ENCODE peak calls at places on chromosomes 11 and 22, in ten cellular contexts. G is tibial artery, H is endothelial cell, R is neural crest cell, P is brain microvascular endothelial cell, O is cardiac fibroblast, X is suprapubic skin, F is hepatocyte, K is HFFc6, W is body of pancreas. Y is an unnamed sample.

GRCh38 chr11:69368119-69368880 is 74.3 kb downstream of the MYEOV start:
- DNase-seq in G (no peak), H (peak), R (no peak), P (no peak), O (no peak), X (peak), F (no peak), K (no peak), W (no peak), Y (no peak)

GRCh38 chr11:8018742-8019631 is 31.9 kb downstream of the EIF3F start:
- DNase-seq in G (peak), H (peak), R (peak), P (peak), O (peak), X (peak), F (peak), K (peak), W (peak), Y (peak)

GRCh38 chr11:57425565-57426438 is 1.1 kb downstream of the SLC43A3 start:
- DNase-seq in G (peak), H (no peak), R (no peak), P (no peak), O (peak), X (peak), F (peak), K (no peak), W (peak), Y (no peak)

GRCh38 chr11:79321282-79321681 is 119.5 kb downstream of the TENM4 start:
- DNase-seq in G (no peak), H (no peak), R (no peak), P (no peak), O (peak), X (no peak), F (no peak), K (no peak), W (no peak), Y (no peak)

GRCh38 chr11:16262645-16262955 is 93.7 kb downstream of the SOX6 start:
- DNase-seq in G (no peak), H (no peak), R (no peak), P (no peak), O (no peak), X (no peak), F (no peak), K (no peak), W (no peak), Y (no peak)

GRCh38 chr11:121420398-121420797 is 31.7 kb upstream of the SORL1 start:
- DNase-seq in G (no peak), H (no peak), R (no peak), P (no peak), O (no peak), X (no peak), F (no peak), K (no peak), W (no peak), Y (no peak)

GRCh38 chr11:28146123-28146751 is 38.0 kb downstream of the METTL15 start:
- DNase-seq in G (no peak), H (no peak), R (no peak), P (peak), O (peak), X (no peak), F (peak), K (peak), W (peak), Y (no peak)

GRCh38 chr11:2862395-2862949 is 23.1 kb downstream of the CDKN1C start:
- DNase-seq in G (no peak), H (no peak), R (peak), P (no peak), O (no peak), X (no peak), F (no peak), K (no peak), W (no peak), Y (no peak)

GRCh38 chr11:57460017-57460755 is at the start of gene RTN4RL2:
- DNase-seq in G (peak), H (peak), R (peak), P (peak), O (peak), X (no peak), F (peak), K (no peak), W (peak), Y (no peak)

GRCh38 chr22:30635273-30636225 is at the start of gene SLC35E4:
- DNase-seq in G (peak), H (peak), R (peak), P (peak), O (peak), X (peak), F (peak), K (peak), W (peak), Y (peak)

GRCh38 chr11:122645847-122646246 is 9.7 kb upstream of the UBASH3B start:
- DNase-seq in G (no peak), H (no peak), R (no peak), P (no peak), O (no peak), X (no peak), F (no peak), K (no peak), W (no peak), Y (no peak)

GRCh38 chr22:46758098-46758497 is 4.4 kb upstream of the TBC1D22A start:
- DNase-seq in G (no peak), H (no peak), R (no peak), P (no peak), O (no peak), X (no peak), F (no peak), K (no peak), W (no peak), Y (no peak)

GRCh38 chr11:67996622-67997459 is 7.1 kb downstream of the UNC93B1 start:
- DNase-seq in G (peak), H (peak), R (peak), P (peak), O (peak), X (peak), F (peak), K (no peak), W (peak), Y (no peak)

GRCh38 chr11:73542175-73542574 is 55.7 kb downstream of the FAM168A start:
- DNase-seq in G (no peak), H (no peak), R (no peak), P (no peak), O (no peak), X (no peak), F (no peak), K (no peak), W (no peak), Y (no peak)

GRCh38 chr22:43481528-43482309 is 69.9 kb downstream of the MPPED1 start:
- DNase-seq in G (no peak), H (peak), R (no peak), P (no peak), O (no peak), X (no peak), F (no peak), K (no peak), W (no peak), Y (no peak)
- TF ChIP-seq CTCF in G (no peak), H (no peak), R (peak), P (no peak), O (no peak), X (no peak), F (no peak), K (no peak), W (peak), Y (no peak)

DNA sequence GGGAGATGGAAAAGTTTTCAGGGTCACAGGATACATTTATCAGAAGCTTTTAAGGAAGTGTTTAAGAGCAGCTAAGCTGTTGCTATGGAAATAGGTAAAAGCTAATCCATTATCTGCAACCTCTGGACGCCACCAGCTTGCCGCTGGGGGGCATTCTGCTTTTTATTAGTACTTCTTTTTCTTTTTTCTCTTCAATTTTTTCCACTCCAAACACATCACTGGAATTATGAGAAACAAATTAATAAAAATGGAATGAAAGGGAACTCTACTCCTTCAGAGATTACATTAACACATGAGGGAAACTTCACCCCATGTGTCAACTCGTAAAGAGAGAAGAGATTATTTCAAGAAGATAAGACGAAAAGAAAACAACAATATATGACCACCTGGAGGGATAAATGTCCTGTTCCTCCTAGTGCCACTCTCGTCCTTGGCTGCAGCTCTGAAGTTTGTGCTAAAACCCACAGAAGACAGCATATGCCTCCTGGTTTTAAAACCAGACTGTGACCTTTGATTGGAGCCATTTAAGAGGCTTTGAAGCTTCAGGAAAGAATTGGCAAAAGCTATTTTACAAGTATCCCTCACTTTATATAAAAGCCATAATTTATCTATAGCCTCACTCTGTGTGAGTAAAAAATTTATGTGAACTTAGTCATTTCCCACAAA is 972.8 kb downstream of the OPCML start:
- DNase-seq in G (no peak), H (no peak), R (no peak), P (no peak), O (peak), X (no peak), F (no peak), K (peak), W (no peak), Y (no peak)
- TF ChIP-seq CTCF in G (no peak), H (no peak), R (peak), P (peak), O (no peak), X (no peak), F (no peak), K (peak), W (no peak), Y (no peak)

GRCh38 chr11:75204012-75204674 is 36.4 kb upstream of the TPBGL start:
- DNase-seq in G (no peak), H (no peak), R (no peak), P (no peak), O (no peak), X (no peak), F (peak), K (no peak), W (no peak), Y (no peak)

GRCh38 chr11:75202195-75202594 is 38.4 kb upstream of the TPBGL start:
- DNase-seq in G (no peak), H (no peak), R (no peak), P (no peak), O (no peak), X (no peak), F (no peak), K (no peak), W (no peak), Y (no peak)

GRCh38 chr11:75203641-75204011 is 36.9 kb upstream of the TPBGL start:
- DNase-seq in G (no peak), H (no peak), R (no peak), P (no peak), O (no peak), X (no peak), F (no peak), K (no peak), W (no peak), Y (no peak)

GRCh38 chr11:75203138-75203537 is 37.4 kb upstream of the TPBGL start:
- DNase-seq in G (no peak), H (no peak), R (no peak), P (no peak), O (no peak), X (no peak), F (no peak), K (no peak), W (no peak), Y (no peak)

GRCh38 chr11:75204685-75205667 is 35.6 kb upstream of the TPBGL start:
- DNase-seq in G (peak), H (peak), R (peak), P (peak), O (peak), X (peak), F (peak), K (peak), W (peak), Y (peak)
- TF ChIP-seq CTCF in G (peak), H (peak), R (peak), P (peak), O (peak), X (peak), F (peak), K (peak), W (peak), Y (peak)

DNA sequence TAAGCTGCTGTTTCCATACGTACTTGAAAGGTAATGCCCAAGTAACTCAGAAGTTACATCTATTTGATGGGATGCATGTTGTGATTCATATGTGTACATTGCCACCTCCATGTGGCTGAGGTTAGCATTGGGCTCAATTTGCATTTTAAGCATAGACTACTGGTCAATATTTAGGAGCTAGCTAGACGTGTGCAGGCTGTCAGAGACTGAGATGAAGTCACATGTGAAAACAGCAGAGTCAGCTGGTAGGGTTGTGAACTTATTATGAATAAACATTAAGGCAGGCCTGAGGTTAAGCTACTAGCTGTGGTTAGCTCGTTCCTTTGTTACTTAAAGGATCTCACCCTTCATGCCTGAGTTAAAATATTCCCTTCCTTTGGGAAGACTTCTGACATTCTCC is 114.5 kb upstream of the MTNR1B start:
- DNase-seq in G (no peak), H (no peak), R (no peak), P (no peak), O (no peak), X (no peak), F (no peak), K (no peak), W (no peak), Y (no peak)
- TF ChIP-seq CTCF in G (no peak), H (no peak), R (no peak), P (no peak), O (no peak), X (no peak), F (no peak), K (no peak), W (no peak), Y (no peak)

GRCh38 chr11:17561111-17561415 is 14.0 kb downstream of the OTOG start:
- DNase-seq in G (no peak), H (no peak), R (no peak), P (no peak), O (no peak), X (no peak), F (no peak), K (no peak), W (no peak), Y (no peak)

GRCh38 chr11:17564687-17565042 is 17.6 kb downstream of the OTOG start:
- DNase-seq in G (no peak), H (no peak), R (no peak), P (no peak), O (peak), X (no peak), F (no peak), K (no peak), W (no peak), Y (no peak)

GRCh38 chr11:17561466-17562001 is 14.5 kb downstream of the OTOG start:
- DNase-seq in G (no peak), H (no peak), R (no peak), P (no peak), O (no peak), X (no peak), F (no peak), K (no peak), W (no peak), Y (peak)

GRCh38 chr11:17563961-17564686 is 17.1 kb downstream of the OTOG start:
- DNase-seq in G (no peak), H (no peak), R (no peak), P (no peak), O (no peak), X (peak), F (no peak), K (no peak), W (no peak), Y (peak)

GRCh38 chr11:17563248-17563647 is 16.2 kb downstream of the OTOG start:
- DNase-seq in G (no peak), H (no peak), R (no peak), P (no peak), O (peak), X (peak), F (no peak), K (no peak), W (no peak), Y (no peak)
- TF ChIP-seq CTCF in G (no peak), H (no peak), R (no peak), P (no peak), O (no peak), X (no peak), F (no peak), K (no peak), W (no peak), Y (no peak)

GRCh38 chr22:38921126-38921525 is 36.3 kb upstream of the APOBEC3A start:
- DNase-seq in G (no peak), H (no peak), R (no peak), P (no peak), O (no peak), X (no peak), F (peak), K (no peak), W (peak), Y (no peak)

GRCh38 chr22:38921801-38922200 is 35.6 kb upstream of the APOBEC3A start:
- DNase-seq in G (no peak), H (no peak), R (no peak), P (no peak), O (no peak), X (no peak), F (peak), K (no peak), W (no peak), Y (no peak)

GRCh38 chr22:38924197-38924952 is 33.0 kb upstream of the APOBEC3A start:
- DNase-seq in G (peak), H (no peak), R (no peak), P (peak), O (peak), X (no peak), F (peak), K (peak), W (peak), Y (peak)

GRCh38 chr22:38925571-38926041 is 31.8 kb upstream of the APOBEC3A start:
- DNase-seq in G (no peak), H (no peak), R (no peak), P (no peak), O (peak), X (no peak), F (no peak), K (no peak), W (no peak), Y (no peak)

GRCh38 chr22:38923463-38924196 is 33.8 kb upstream of the APOBEC3A start:
- DNase-seq in G (peak), H (no peak), R (no peak), P (peak), O (peak), X (no peak), F (peak), K (peak), W (peak), Y (no peak)
- TF ChIP-seq CTCF in G (peak), H (no peak), R (no peak), P (peak), O (peak), X (peak), F (peak), K (peak), W (peak), Y (no peak)

GRCh38 chr22:33038836-33039235 is 19.3 kb downstream of the SYN3 start:
- DNase-seq in G (no peak), H (no peak), R (no peak), P (no peak), O (no peak), X (no peak), F (peak), K (no peak), W (no peak), Y (no peak)

GRCh38 chr22:33034753-33035152 is 23.4 kb downstream of the SYN3 start:
- DNase-seq in G (no peak), H (no peak), R (no peak), P (no peak), O (no peak), X (peak), F (no peak), K (no peak), W (peak), Y (no peak)

GRCh38 chr22:33035276-33035863 is 22.8 kb downstream of the SYN3 start:
- DNase-seq in G (no peak), H (no peak), R (no peak), P (no peak), O (no peak), X (peak), F (no peak), K (no peak), W (no peak), Y (no peak)

GRCh38 chr22:33036881-33037280 is 21.3 kb downstream of the SYN3 start:
- DNase-seq in G (no peak), H (no peak), R (no peak), P (no peak), O (no peak), X (no peak), F (no peak), K (no peak), W (no peak), Y (no peak)

GRCh38 chr22:33038131-33038772 is 19.9 kb downstream of the SYN3 start:
- DNase-seq in G (no peak), H (no peak), R (no peak), P (peak), O (no peak), X (peak), F (peak), K (no peak), W (peak), Y (no peak)
- TF ChIP-seq CTCF in G (no peak), H (no peak), R (no peak), P (no peak), O (no peak), X (no peak), F (no peak), K (no peak), W (no peak), Y (no peak)